ENCODE peak calls at places on chromosomes 16 and 17, in ten cellular contexts. J is activated naive CD4-positive, alpha-beta T cell treated with anti-CD3 and anti-CD28 coated beads, Interleukin-2, amount 10 ng/mL, durations not matched to agents 7 days and 5 days; K is HFFc6; P is hypothalamus; S is GM23338; W is activated B cell treated with CpG ODN at 0.5 μM for 24 hours; U is upper lobe of left lung; L is NCI-H460; F is mesenteric fat pad; N is osteoblast. O is an unnamed sample.

GRCh38 chr17:19461139-19461538 is 50.1 kb downstream of the RNF112 start:
- DNase-seq in J (no peak), K (no peak), P (peak), S (peak), W (no peak), U (no peak), L (no peak), F (peak), N (no peak), O (no peak)

GRCh38 chr17:29149431-29150064 is 30.6 kb downstream of the MYO18A start:
- DNase-seq in J (no peak), K (no peak), P (no peak), S (no peak), W (peak), U (no peak), L (no peak), F (no peak), N (peak), O (no peak)

GRCh38 chr17:59783221-59784016 is 76.0 kb downstream of the VMP1 start:
- DNase-seq in J (no peak), K (peak), P (no peak), S (no peak), W (no peak), U (no peak), L (no peak), F (no peak), N (no peak), O (peak)

GRCh38 chr17:79991140-79991923 is 44.3 kb downstream of the TBC1D16 start:
- DNase-seq in J (peak), K (peak), P (peak), S (peak), W (peak), U (peak), L (peak), F (no peak), N (peak), O (peak)

GRCh38 chr17:8941980-8942617 is 23.4 kb downstream of the PIK3R5 start:
- DNase-seq in J (peak), K (no peak), P (no peak), S (no peak), W (no peak), U (no peak), L (no peak), F (no peak), N (peak), O (no peak)

GRCh38 chr17:2094891-2095535 is 40.1 kb downstream of the HIC1 start:
- DNase-seq in J (no peak), K (no peak), P (no peak), S (peak), W (no peak), U (no peak), L (no peak), F (no peak), N (peak), O (peak)

GRCh38 chr17:76104896-76105231 is 1.3 kb upstream of the EXOC7 start:
- DNase-seq in J (no peak), K (no peak), P (no peak), S (no peak), W (no peak), U (no peak), L (no peak), F (no peak), N (peak), O (no peak)

GRCh38 chr16:54335230-54335629 is 48.6 kb upstream of the IRX3 start:
- DNase-seq in J (no peak), K (no peak), P (no peak), S (no peak), W (no peak), U (no peak), L (no peak), F (no peak), N (peak), O (no peak)

GRCh38 chr17:57862990-57863667 is 13.3 kb upstream of the MRPS23 start:
- DNase-seq in J (no peak), K (no peak), P (no peak), S (no peak), W (no peak), U (no peak), L (no peak), F (no peak), N (peak), O (no peak)

GRCh38 chr17:9239821-9240658 is 218.7 kb downstream of the NTN1 start:
- DNase-seq in J (peak), K (no peak), P (peak), S (peak), W (peak), U (peak), L (peak), F (peak), N (peak), O (peak)

O was measured in AG08395.